ENCODE peak calls at places on chromosomes 1 and 21, in eight cellular contexts. Q is GM10248; F is HCT116; U is tibial artery; C is trophoblast cell; L is heart right ventricle; X is activated CD8-positive, alpha-beta T cell treated with anti-CD3 and anti-CD28 coated beads for 36 hours; A is foreskin keratinocyte. S is an unnamed sample.

GRCh38 chr1:206447079-206447780 is 23.0 kb upstream of the IKBKE start:
- DNase-seq in L (no peak), F (no peak), U (no peak), C (no peak), Q (no peak), X (no peak), A (no peak), S (no peak)

GRCh38 chr1:41359211-41360073 is 1.8 kb upstream of the FOXO6 start:
- DNase-seq in L (no peak), U (no peak), C (no peak), X (no peak), A (no peak), F (no peak), Q (no peak), S (no peak)

GRCh38 chr1:107572674-107573205 is 392.2 kb downstream of the VAV3 start:
- DNase-seq in L (no peak), C (peak; percentile 61), Q (no peak), X (no peak), U (no peak), A (peak; percentile 95), F (no peak), S (peak; percentile 85)

GRCh38 chr21:45299864-45300785 is 12.4 kb upstream of the POFUT2 start:
- DNase-seq in L (peak; percentile 26), Q (no peak), A (no peak), C (no peak), F (no peak), U (no peak), X (no peak), S (no peak)

GRCh38 chr1:10071640-10072039 is 38.9 kb downstream of the UBE4B start:
- DNase-seq in C (no peak), Q (no peak), A (no peak), U (no peak), L (no peak), F (no peak), X (no peak), S (no peak)

GRCh38 chr1:85692730-85693314 is 15.4 kb downstream of the ZNHIT6 start:
- DNase-seq in L (no peak), X (no peak), Q (no peak), U (no peak), A (peak; percentile 21), C (peak; percentile 62), F (peak; percentile 6), S (peak; percentile 4)

GRCh38 chr1:240608707-240609106 is 3.2 kb downstream of the GREM2 start:
- DNase-seq in A (no peak), U (no peak), X (peak; percentile 13), L (no peak), Q (no peak), C (peak; percentile 28), F (no peak), S (no peak)

GRCh38 chr1:85278853-85279314 is 2.5 kb upstream of the BCL10 start:
- DNase-seq in U (peak; percentile 65), A (peak; percentile 95), F (peak; percentile 87), L (no peak), Q (peak; percentile 41), C (peak; percentile 63), X (peak; percentile 73), S (peak; percentile 86)

GRCh38 chr1:211543003-211543402 is 36.0 kb downstream of the SLC30A1 start:
- DNase-seq in F (no peak), U (no peak), L (no peak), C (no peak), A (no peak), Q (peak; percentile 8), X (no peak), S (no peak)

GRCh38 chr1:204340137-204340536 is 19.6 kb downstream of the PLEKHA6 start:
- DNase-seq in C (no peak), X (no peak), F (no peak), A (no peak), U (no peak), L (no peak), Q (no peak), S (no peak)